ENCODE peak calls at places on chromosomes 6 and 20, in seven cellular contexts. H is astrocyte of the spinal cord; M is NCI-H2171 treated with DMSO at 0.1 percent for 48 hours; J is activated T-cell treated with anti-CD3 and anti-CD28 coated beads, Interleukin-2, amount 50 U/mL, for 48 hours; O is T-cell; N is RCC 7860; T is iris pigment epithelial cell. W is an unnamed sample.

GRCh38 chr20:60131375-60131774 is 173.2 kb downstream of the CDH26 start:
- DNase-seq in M (no peak), O (no peak), J (no peak), N (no peak), H (no peak), T (no peak), W (no peak)

GRCh38 chr6:57040011-57040410 is 6.5 kb upstream of the KIAA1586 start:
- DNase-seq in T (no peak), H (no peak), M (peak; percentile 38), N (no peak), J (no peak), O (no peak), W (peak; percentile 57)

GRCh38 chr6:46490425-46491200 is 636 bp downstream of the RCAN2 start:
- DNase-seq in H (no peak), M (no peak), J (no peak), O (no peak), N (no peak), T (no peak), W (no peak)

GRCh38 chr20:54172856-54173652 is 732 bp downstream of the CYP24A1 start:
- DNase-seq in T (peak; percentile 26), M (peak; percentile 85), H (peak; percentile 24), O (no peak), N (no peak), J (peak; percentile 22), W (peak; percentile 81)

GRCh38 chr6:5567352-5567751 is 306.0 kb downstream of the FARS2 start:
- DNase-seq in T (no peak), H (no peak), J (no peak), N (no peak), O (no peak), M (no peak), W (no peak)

GRCh38 chr20:58651823-58652605 is 931 bp downstream of the STX16 start:
- DNase-seq in O (peak; percentile 61), J (peak; percentile 70), T (peak; percentile 86), N (peak; percentile 75), M (peak; percentile 51), H (peak; percentile 92), W (no peak)

GRCh38 chr6:128327890-128328289 is 192.5 kb downstream of the PTPRK start:
- DNase-seq in H (no peak), J (peak; percentile 22), T (peak; percentile 42), O (peak; percentile 3), N (no peak), M (peak; percentile 23), W (peak; percentile 79)

GRCh38 chr6:167731731-167732422 is 94.8 kb upstream of the AFDN start:
- DNase-seq in M (no peak), J (no peak), T (no peak), N (no peak), H (no peak), O (no peak), W (no peak)

GRCh38 chr6:76876922-76877553 is 586.3 kb downstream of the HTR1B start:
- DNase-seq in J (no peak), M (peak; percentile 70), H (peak; percentile 38), O (no peak), N (no peak), T (peak; percentile 65), W (peak; percentile 18)

GRCh38 chr20:47173596-47174216 is 182.8 kb downstream of the ZMYND8 start:
- DNase-seq in H (no peak), J (no peak), N (no peak), O (no peak), M (no peak), T (no peak), W (no peak)

W was measured in NCI-H524.